ENCODE peak calls at places on chromosome 11, in nine cellular contexts. S is heart left ventricle, V is HepG2, D is ovary, Z is transverse colon, E is tibial nerve, J is A549, P is esophagus muscularis mucosa, O is breast epithelium. C is an unnamed sample. For H3K9me3, the result is how much of the 10 kb centered on the place peaks cover.

GRCh38 chr11:36362902-36363301 is 66.8 kb downstream of the PRR5L start:
- DNase-seq in D (no peak), O (no peak), J (no peak), S (no peak), V (no peak), P (peak), E (no peak), Z (no peak), C (no peak)

GRCh38 chr11:115887316-115887715 is 383.1 kb upstream of the CADM1 start:
- DNase-seq in V (no peak), P (peak), E (no peak), J (no peak), Z (no peak), D (no peak), S (no peak), O (no peak), C (no peak)

GRCh38 chr11:116193321-116194114 is 579.3 kb downstream of the BUD13 start:
- DNase-seq in O (peak), V (peak), E (no peak), D (peak), J (peak), P (no peak), S (no peak), Z (peak), C (no peak)

GRCh38 chr11:105852427-105852826 is 169.6 kb downstream of the MSANTD4 start:
- DNase-seq in D (no peak), E (no peak), O (no peak), V (no peak), S (no peak), Z (no peak), J (no peak), P (no peak), C (no peak)

GRCh38 chr11:40328890-40329617 is 1130.4 kb downstream of the LRRC4C start:
- DNase-seq in J (peak), P (no peak), D (no peak), Z (peak), S (no peak), O (peak), E (no peak), V (peak), C (no peak)

GRCh38 chr11:118912742-118913410 is 12.8 kb downstream of the BCL9L start:
- DNase-seq in Z (peak), D (no peak), J (no peak), O (no peak), S (no peak), P (no peak), V (no peak), E (no peak), C (no peak)

GRCh38 chr11:27485930-27486773 is 13.6 kb upstream of the LGR4 start:
- DNase-seq in V (peak), Z (no peak), O (no peak), P (no peak), J (no peak), S (no peak), D (no peak), E (no peak), C (no peak)

GRCh38 chr11:83823461-83824025 is 537.4 kb upstream of the CCDC90B start:
- DNase-seq in P (no peak), S (no peak), O (no peak), V (no peak), J (no peak), E (no peak), D (no peak), Z (no peak), C (no peak)

GRCh38 chr11:128915148-128915519 is 24.0 kb downstream of the KCNJ5 start:
- DNase-seq in D (no peak), Z (no peak), S (no peak), V (no peak), P (no peak), O (no peak), J (no peak), E (no peak), C (no peak)

GRCh38 chr11:5666396-5666780 is 18.5 kb downstream of the TRIM5 start:
- DNase-seq in V (no peak), O (no peak), J (no peak), P (peak), D (no peak), Z (no peak), S (no peak), E (no peak), C (no peak)

GRCh38 chr11:129021295-129021694 is 78.6 kb upstream of the TP53AIP1 start:
- DNase-seq in Z (no peak), V (no peak), D (no peak), S (no peak), P (no peak), E (no peak), O (no peak), J (no peak), C (no peak)

GRCh38 chr11:98260983-98261382 is 759.8 kb upstream of the CNTN5 start:
- DNase-seq in D (no peak), E (no peak), O (no peak), P (no peak), J (no peak), S (no peak), V (no peak), Z (no peak), C (no peak)

GRCh38 chr11:10113852-10114251 is 180.2 kb downstream of the SBF2 start:
- DNase-seq in Z (no peak), J (no peak), O (no peak), P (no peak), D (no peak), V (no peak), E (no peak), S (no peak), C (no peak)

GRCh38 chr11:10114593-10115404 is 179.2 kb downstream of the SBF2 start:
- DNase-seq in S (no peak), E (no peak), V (no peak), D (no peak), O (no peak), P (no peak), Z (no peak), J (no peak), C (no peak)

GRCh38 chr11:10118830-10119229 is 175.2 kb downstream of the SBF2 start:
- DNase-seq in O (no peak), Z (no peak), S (no peak), J (no peak), P (no peak), V (no peak), E (no peak), D (no peak), C (no peak)

GRCh38 chr11:10116588-10116987 is 177.4 kb downstream of the SBF2 start:
- DNase-seq in O (no peak), S (no peak), P (no peak), D (no peak), J (no peak), V (no peak), Z (no peak), E (no peak), C (no peak)

DNA sequence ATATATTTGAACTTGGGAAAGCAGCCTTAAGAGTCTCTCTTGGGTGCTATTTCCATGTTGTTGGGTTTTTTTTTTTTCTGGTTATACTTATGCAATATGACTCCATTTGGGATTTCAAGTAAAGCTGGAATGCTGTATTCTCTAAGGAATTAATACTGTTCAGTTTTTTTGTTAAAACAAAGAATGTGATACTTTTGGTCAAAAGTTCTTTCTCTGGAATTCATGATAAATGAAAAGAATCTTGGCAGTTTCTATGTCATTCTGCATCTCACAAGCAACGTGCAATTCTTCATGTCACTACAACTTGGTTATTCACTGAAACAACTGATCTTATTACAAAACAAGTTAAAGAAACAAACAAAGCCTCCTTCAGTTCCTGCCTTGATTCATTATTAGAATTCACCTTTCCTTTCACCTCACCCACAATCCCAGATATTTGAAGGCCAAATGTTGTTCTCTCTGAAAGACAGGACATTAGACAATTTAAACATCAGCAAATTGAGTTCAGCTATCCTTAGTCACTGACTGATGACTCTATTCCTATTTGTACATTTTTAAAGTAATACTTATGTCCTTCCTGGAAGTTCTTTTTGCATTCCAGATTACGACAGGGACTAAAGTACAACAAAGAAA is 176.2 kb downstream of the SBF2 start:
- DNase-seq in S (no peak), D (no peak), P (no peak), V (peak), E (no peak), Z (no peak), O (no peak), J (no peak), C (no peak)
- H3K4me3 ChIP-seq in S (no peak), D (no peak), P (no peak), V (no peak), E (no peak), Z (no peak), O (no peak), J (no peak), C (no peak)

DNA sequence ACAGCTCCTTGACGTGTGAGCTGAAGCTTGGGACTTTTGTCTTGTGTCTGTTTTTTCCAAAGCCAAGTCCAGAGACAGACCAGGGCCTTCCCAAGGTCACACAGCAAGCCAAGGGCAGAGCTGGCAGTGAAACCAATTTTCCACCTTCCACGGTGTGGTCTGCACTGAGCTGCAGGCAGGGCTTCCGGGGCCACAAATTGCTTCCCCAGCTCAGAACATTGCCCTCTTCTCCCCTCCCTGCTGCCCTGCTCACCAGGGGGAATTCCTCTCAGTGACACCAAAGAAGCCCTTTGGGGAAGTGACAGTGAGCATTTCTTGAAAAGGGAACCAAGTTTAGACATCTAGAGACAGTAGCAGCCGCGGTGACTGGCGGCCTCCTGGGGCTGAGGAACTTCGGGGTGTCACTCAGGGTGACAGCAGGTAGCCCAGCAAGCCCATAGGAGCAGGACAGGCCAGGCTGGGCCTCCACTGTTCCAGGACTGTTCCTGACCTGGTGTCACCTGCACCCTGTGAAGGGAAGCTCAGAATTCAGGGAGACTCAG is 9.2 kb downstream of the FXYD2 start:
- DNase-seq in D (no peak), E (no peak), S (peak), J (no peak), P (no peak), V (no peak), O (no peak), Z (peak), C (peak)
- TF ChIP-seq POLR2A in D (no peak), E (no peak), S (no peak), J (no peak), P (no peak), V (no peak), O (no peak), Z (no peak), C (no peak)

GRCh38 chr11:60367896-60368295 is 10.4 kb upstream of the MS4A7 start:
- DNase-seq in V (no peak), J (no peak), D (no peak), O (no peak), S (no peak), Z (no peak), E (no peak), P (no peak), C (no peak)
- H3K9me3 ChIP-seq in V (under half), J (under half), D (under half), O (under half), S (under half), Z (under half), E (under half), P (under half), C (under half)

GRCh38 chr11:93532285-93532789 is 10.9 kb downstream of the SMCO4 start:
- DNase-seq in S (no peak), D (no peak), P (no peak), O (no peak), J (no peak), Z (no peak), E (no peak), V (no peak), C (no peak)
- H3K4me3 ChIP-seq in S (no peak), D (no peak), P (no peak), O (no peak), J (no peak), Z (no peak), E (no peak), V (no peak), C (no peak)

GRCh38 chr11:12376259-12376971 is 956 bp upstream of the PARVA start:
- DNase-seq in P (peak), D (peak), V (no peak), O (no peak), J (no peak), Z (peak), E (no peak), S (no peak), C (no peak)

GRCh38 chr11:12380565-12381325 is 3.4 kb downstream of the PARVA start:
- DNase-seq in S (no peak), Z (no peak), J (no peak), P (peak), V (no peak), E (no peak), D (no peak), O (no peak), C (no peak)

GRCh38 chr11:12381875-12382274 is 4.5 kb downstream of the PARVA start:
- DNase-seq in S (no peak), J (no peak), O (no peak), D (no peak), E (no peak), P (peak), Z (no peak), V (no peak), C (no peak)

GRCh38 chr11:12377824-12378593 is 638 bp downstream of the PARVA start:
- DNase-seq in E (peak), O (peak), Z (peak), D (peak), V (peak), P (peak), J (peak), S (peak), C (no peak)

GRCh38 chr11:12377106-12377823 is at the start of gene PARVA:
- DNase-seq in Z (peak), E (peak), O (peak), D (peak), V (peak), P (peak), J (peak), S (peak), C (no peak)
- TF ChIP-seq POLR2A in Z (peak), E (no peak), O (no peak), D (peak), V (peak), P (peak), J (peak), S (peak), C (peak)

GRCh38 chr11:134479206-134479955 is 67.3 kb upstream of the B3GAT1 start:
- DNase-seq in O (no peak), Z (no peak), V (no peak), P (no peak), J (no peak), D (no peak), S (no peak), E (no peak), C (no peak)
- H3K9me3 ChIP-seq in O (under half), Z (under half), V (under half), P (under half), J (under half), D (under half), S (under half), E (under half), C (under half)

DNA sequence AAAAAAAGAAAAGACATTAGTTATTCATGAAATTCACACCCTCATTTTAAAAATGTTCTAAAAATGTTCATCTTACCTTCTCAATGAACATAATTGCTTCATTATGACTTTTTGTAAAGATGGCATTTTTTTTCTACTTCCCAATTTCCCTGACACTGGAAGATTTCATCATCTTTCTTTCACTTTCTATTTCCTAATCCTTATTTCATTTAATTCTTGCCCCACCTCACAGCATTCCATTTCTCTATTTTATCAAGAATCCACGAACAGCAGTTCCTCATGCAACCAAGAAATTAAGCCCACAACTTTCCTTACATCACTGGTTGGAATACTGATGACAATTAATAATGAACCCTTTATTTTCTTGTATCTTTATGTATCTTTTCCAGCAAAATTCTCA is 1.9 kb downstream of the PATL1 start:
- DNase-seq in V (no peak), J (no peak), D (no peak), Z (no peak), P (no peak), S (no peak), O (no peak), E (no peak), C (no peak)
- H3K4me3 ChIP-seq in V (no peak), J (no peak), D (no peak), Z (peak), P (peak), S (no peak), O (peak), E (no peak), C (no peak)

DNA sequence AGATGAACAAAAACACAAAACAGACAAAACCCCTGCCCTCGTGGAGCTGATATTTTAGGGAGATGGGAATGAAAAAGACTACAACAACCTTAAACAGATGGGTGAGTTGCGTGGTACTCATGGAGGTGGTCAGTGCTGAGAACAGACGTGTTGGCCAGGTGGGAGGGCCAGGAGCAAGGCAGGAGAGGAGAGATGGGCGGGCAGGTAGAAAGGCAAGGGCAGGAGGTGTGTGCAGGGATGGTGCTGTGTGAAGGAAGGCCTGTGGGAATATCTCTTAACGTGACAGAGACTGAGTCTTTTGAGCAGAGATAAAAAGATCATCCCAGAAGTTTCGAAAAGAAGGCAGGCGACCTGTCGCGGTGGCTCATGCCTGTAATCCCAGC is 7.0 kb downstream of the GAL start:
- DNase-seq in Z (no peak), D (no peak), P (no peak), J (no peak), O (no peak), E (no peak), V (no peak), S (no peak), C (no peak)
- TF ChIP-seq POLR2A in Z (no peak), D (no peak), P (no peak), J (no peak), O (no peak), E (no peak), V (no peak), S (no peak), C (no peak)

DNA sequence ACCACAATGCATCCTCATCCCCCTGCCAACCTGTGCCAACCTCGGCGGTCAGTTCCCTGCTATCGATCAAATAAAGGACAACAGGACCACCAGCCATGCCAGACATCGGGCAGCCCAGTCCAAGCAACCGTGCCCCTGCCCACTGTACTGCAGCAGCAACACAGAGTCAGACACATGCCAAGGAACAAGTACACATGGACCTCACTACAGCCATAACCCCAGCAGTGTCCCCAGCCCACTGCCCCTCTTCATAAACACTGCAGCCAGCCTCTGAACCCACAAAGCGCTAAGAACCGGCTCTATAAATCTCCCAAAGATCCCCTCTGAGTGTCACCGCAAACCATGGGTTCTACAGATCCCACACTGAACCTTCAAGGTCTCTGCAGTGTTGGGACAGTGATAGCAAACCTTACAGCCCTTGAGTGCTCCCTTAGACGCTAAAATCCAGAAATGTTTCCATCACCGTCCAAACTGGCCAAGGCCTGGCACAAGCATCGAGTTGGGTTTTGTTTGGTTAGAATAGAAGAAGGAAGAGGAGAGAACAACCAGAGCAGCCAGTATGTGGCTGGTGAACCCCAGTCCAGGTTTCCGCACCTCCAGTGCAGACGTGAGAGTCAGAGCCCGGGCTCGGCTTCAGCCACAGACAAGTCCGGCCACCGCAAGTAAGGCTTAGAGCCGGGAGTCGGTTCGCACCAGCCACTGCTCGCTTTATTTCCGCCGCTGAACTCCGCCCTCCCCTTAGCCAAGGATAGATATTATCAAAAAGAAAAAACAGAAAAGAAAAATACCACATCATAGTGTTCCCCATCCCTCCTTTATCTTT is 7.9 kb downstream of the PAX6 start:
- DNase-seq in P (peak), E (no peak), V (no peak), Z (no peak), S (no peak), J (no peak), D (no peak), O (no peak), C (no peak)
- H3K9me3 ChIP-seq in P (under half), E (under half), V (under half), Z (under half), S (under half), J (under half), D (under half), O (under half), C (under half)

GRCh38 chr11:132451942-132452601 is 1080.2 kb downstream of the OPCML start:
- DNase-seq in Z (no peak), P (no peak), S (no peak), V (no peak), O (no peak), D (no peak), J (no peak), E (no peak), C (no peak)
- H3K4me3 ChIP-seq in Z (no peak), P (no peak), S (no peak), V (no peak), O (no peak), D (no peak), J (no peak), E (no peak), C (no peak)